ENCODE peak calls at places on chromosomes 12 and 14, in six cellular contexts. V is CD8-positive, alpha-beta memory T cell; B is mammary epithelial cell; N is psoas muscle; A is pancreas; Q is right atrium auricular region. T is an unnamed sample. For H3K9me3, the result is how much of the 10 kb centered on the place peaks cover.

GRCh38 chr12:109758406-109759075 is 44.9 kb downstream of the FAM222A start:
- DNase-seq in V (no peak), B (no peak), N (peak), A (no peak), Q (no peak), T (peak)

GRCh38 chr12:114369088-114369487 is 36.9 kb downstream of the TBX5 start:
- DNase-seq in V (no peak), B (no peak), N (no peak), A (no peak), Q (no peak), T (no peak)

GRCh38 chr12:88351121-88351520 is 209.0 kb downstream of the TMTC3 start:
- DNase-seq in V (no peak), B (no peak), N (no peak), A (no peak), Q (no peak), T (no peak)

GRCh38 chr12:50196537-50196936 is 29.4 kb upstream of the CERS5 start:
- DNase-seq in V (no peak), B (no peak), N (no peak), A (no peak), Q (no peak), T (no peak)

GRCh38 chr12:108773798-108774788 is 42.8 kb upstream of the CORO1C start:
- DNase-seq in V (no peak), B (peak), N (peak), A (no peak), Q (peak), T (no peak)

GRCh38 chr12:14629832-14630688 is 62.4 kb upstream of the PLBD1 start:
- DNase-seq in V (peak), B (peak), N (peak), A (peak), Q (peak), T (no peak)

GRCh38 chr12:64672925-64673409 is 62.7 kb downstream of the RASSF3 start:
- DNase-seq in V (peak), B (peak), N (peak), A (peak), Q (no peak), T (no peak)

GRCh38 chr12:63922446-63922845 is 77.9 kb downstream of the SRGAP1 start:
- DNase-seq in V (no peak), B (peak), N (no peak), A (no peak), Q (no peak), T (no peak)

GRCh38 chr12:12482150-12482761 is 80.4 kb downstream of the DUSP16 start:
- DNase-seq in V (no peak), B (no peak), N (no peak), A (no peak), Q (no peak), T (no peak)

GRCh38 chr12:131830335-131831020 is 2.3 kb downstream of the MMP17 start:
- DNase-seq in V (no peak), B (peak), N (peak), A (peak), Q (no peak), T (peak)

GRCh38 chr12:45587877-45588530 is 141.5 kb upstream of the ARID2 start:
- DNase-seq in V (no peak), B (no peak), N (no peak), A (no peak), Q (no peak), T (no peak)

GRCh38 chr12:64625243-64626077 is 15.2 kb downstream of the RASSF3 start:
- DNase-seq in V (no peak), B (peak), N (peak), A (peak), Q (no peak), T (no peak)

GRCh38 chr14:88463318-88463717 is 77.9 kb downstream of the SPATA7 start:
- DNase-seq in V (no peak), B (no peak), N (no peak), A (no peak), Q (no peak), T (no peak)

GRCh38 chr12:93660996-93661395 is 16.2 kb upstream of the CRADD start:
- DNase-seq in V (no peak), B (no peak), N (no peak), A (no peak), Q (no peak), T (no peak)

GRCh38 chr14:36971263-36971855 is 201.0 kb downstream of the SLC25A21 start:
- DNase-seq in V (no peak), B (no peak), N (no peak), A (no peak), Q (no peak), T (no peak)

GRCh38 chr12:124713436-124714082 is 146.1 kb upstream of the NCOR2 start:
- DNase-seq in V (peak), B (no peak), N (no peak), A (no peak), Q (peak), T (no peak)

GRCh38 chr14:53670701-53671100 is 285.9 kb downstream of the BMP4 start:
- DNase-seq in V (no peak), B (peak), N (no peak), A (no peak), Q (no peak), T (no peak)

GRCh38 chr12:83404521-83404920 is 717.8 kb downstream of the TMTC2 start:
- DNase-seq in V (no peak), B (no peak), N (no peak), A (no peak), Q (no peak), T (no peak)

GRCh38 chr12:54404061-54405004 is 14.7 kb downstream of the ITGA5 start:
- DNase-seq in V (peak), B (no peak), N (peak), A (peak), Q (no peak), T (no peak)

GRCh38 chr12:105920161-105920684 is 218.5 kb downstream of the NUAK1 start:
- DNase-seq in V (no peak), B (peak), N (no peak), A (no peak), Q (no peak), T (no peak)

GRCh38 chr12:3380200-3381020 is 110.6 kb upstream of the PRMT8 start:
- DNase-seq in V (no peak), B (no peak), N (no peak), A (no peak), Q (peak), T (no peak)

GRCh38 chr12:104653730-104654328 is 197.1 kb downstream of the CHST11 start:
- DNase-seq in V (no peak), B (no peak), N (no peak), A (no peak), Q (no peak), T (no peak)

GRCh38 chr12:57195655-57196371 is 20.8 kb upstream of the NXPH4 start:
- DNase-seq in V (no peak), B (no peak), N (no peak), A (no peak), Q (no peak), T (no peak)

GRCh38 chr14:20048202-20048601 is 11.6 kb upstream of the OR4L1 start:
- DNase-seq in V (no peak), B (no peak), N (no peak), A (no peak), Q (no peak), T (no peak)

DNA sequence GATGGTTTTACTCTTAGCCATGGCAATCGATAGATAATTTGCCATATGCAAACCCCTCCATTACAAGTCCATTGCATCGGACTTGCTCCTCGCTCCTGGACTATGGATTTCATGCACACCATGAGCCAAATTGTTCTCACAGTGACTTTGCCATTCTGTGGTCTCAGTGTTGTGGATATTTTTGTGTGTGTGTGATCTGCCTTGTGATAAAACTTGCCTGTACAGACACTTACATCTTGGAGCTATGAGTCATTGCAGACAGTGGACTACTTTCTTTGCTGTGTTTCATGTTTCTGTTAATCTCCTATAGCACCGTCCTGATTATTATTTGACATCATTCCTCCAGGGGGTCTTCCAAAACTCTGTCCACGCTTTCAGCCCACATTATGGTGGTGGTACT is 8.4 kb upstream of the OR4K13 start:
- DNase-seq in V (no peak), B (no peak), N (no peak), A (no peak), Q (no peak), T (no peak)
- H3K9me3 ChIP-seq in V (under half), B (under half), N (under half), A (under half), Q (under half), T (under half)

GRCh38 chr14:103205541-103205906 is 82.3 kb downstream of the TNFAIP2 start:
- DNase-seq in V (no peak), B (no peak), N (no peak), A (no peak), Q (no peak), T (no peak)
- H3K9me3 ChIP-seq in V (under half), B (under half), N (under half), A (under half), Q (under half), T (under half)

GRCh38 chr14:71463807-71464206 is 468.4 kb upstream of the RGS6 start:
- DNase-seq in V (no peak), B (no peak), N (no peak), A (no peak), Q (no peak), T (no peak)
- H3K9me3 ChIP-seq in V (under half), B (under half), N (under half), A (under half), Q (under half), T (under half)

DNA sequence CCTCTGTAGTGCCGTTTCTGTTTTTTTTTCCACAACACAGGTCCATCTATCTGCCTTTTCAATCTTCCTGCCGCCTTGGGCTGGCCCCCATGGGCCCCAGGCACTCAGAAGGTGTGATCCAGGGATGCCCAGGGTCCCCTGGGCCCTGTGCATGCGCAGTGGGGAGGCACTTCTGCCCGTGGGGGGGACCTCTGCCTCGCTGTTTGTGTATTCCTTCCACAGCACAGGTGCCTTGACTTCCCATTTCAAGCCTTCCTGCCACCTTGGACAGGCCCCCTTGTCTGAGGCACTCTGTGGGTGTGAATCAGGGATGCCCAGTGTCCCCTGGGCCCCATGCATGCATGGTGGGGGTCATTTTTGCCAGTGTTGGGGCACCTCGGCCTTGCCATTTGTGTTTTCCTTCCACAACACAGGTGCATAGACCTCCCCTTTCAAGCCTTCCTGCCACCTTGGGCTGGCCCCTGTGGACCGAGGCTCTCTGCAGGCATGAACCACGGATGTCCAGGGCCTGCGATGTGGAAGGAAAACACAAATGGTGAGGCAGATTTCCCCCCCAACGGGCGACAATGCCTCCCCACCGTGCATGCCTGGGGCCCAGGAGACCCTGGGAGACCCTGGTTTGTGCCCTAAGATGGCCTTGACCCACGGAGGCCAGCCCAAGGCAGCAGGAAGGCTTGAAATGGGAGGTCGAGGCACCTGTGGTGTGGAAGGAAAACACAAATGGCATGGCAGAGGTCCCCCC is 366.5 kb downstream of the ALG10 start:
- DNase-seq in V (no peak), B (no peak), N (peak), A (no peak), Q (no peak), T (no peak)
- H3K9me3 ChIP-seq in V (under half), B (half or more), N (under half), A (under half), Q (under half), T (under half)

GRCh38 chr12:71243375-71243774 is 85.6 kb upstream of the TSPAN8 start:
- DNase-seq in V (no peak), B (no peak), N (no peak), A (no peak), Q (no peak), T (no peak)
- H3K9me3 ChIP-seq in V (under half), B (under half), N (under half), A (under half), Q (under half), T (under half)